ENCODE peak calls at places on chromosome 5, in ten cellular contexts. G is brain microvascular endothelial cell; W is activated effector memory CD4-positive, alpha-beta T cell treated with Interleukin-2 at 50 U/mL for 16 hours; Y is activated gamma-delta T cell; Q is AG08395; O is stimulated activated CD8-positive, alpha-beta memory T cell treated with anti-CD3 and anti-CD28 coated beads, Interleukin-4, amount 100 ng/mL, for 24 hours; M is RKO; L is fibroblast of mammary gland; H is amniotic stem cell; E is activated CD8-positive, alpha-beta memory T cell treated with anti-CD3 and anti-CD28 coated beads, Interleukin-2, amount 10 ng/mL, durations not matched to agents 7 days and 5 days. K is an unnamed sample.

GRCh38 chr5:10446490-10446889 is 4.8 kb downstream of the ROPN1L start:
- DNase-seq in G (no peak), W (no peak), Y (no peak), Q (no peak), O (no peak), M (no peak), L (no peak), H (no peak), E (no peak), K (no peak)

GRCh38 chr5:143402464-143403356 is 776 bp downstream of the NR3C1 start:
- DNase-seq in G (peak; percentile 57), W (peak; percentile 39), Y (peak; percentile 55), Q (peak; percentile 14), O (peak; percentile 37), M (no peak), L (peak; percentile 37), H (no peak), E (peak; percentile 75), K (peak; percentile 68)

GRCh38 chr5:11182441-11183080 is 421.5 kb upstream of the DAP start:
- DNase-seq in G (peak; percentile 46), W (no peak), Y (no peak), Q (peak; percentile 47), O (no peak), M (peak; percentile 54), L (peak; percentile 39), H (peak; percentile 17), E (no peak), K (no peak)

GRCh38 chr5:110413856-110414255 is 312.6 kb downstream of the TMEM232 start:
- DNase-seq in G (peak; percentile 21), W (no peak), Y (no peak), Q (no peak), O (no peak), M (no peak), L (peak; percentile 58), H (peak; percentile 4), E (no peak), K (no peak)

GRCh38 chr5:16774806-16775205 is 158.0 kb upstream of the RETREG1 start:
- DNase-seq in G (no peak), W (no peak), Y (no peak), Q (no peak), O (no peak), M (no peak), L (peak; percentile 59), H (no peak), E (no peak), K (no peak)

GRCh38 chr5:38452201-38452600 is 104.2 kb downstream of the LIFR start:
- DNase-seq in G (no peak), W (no peak), Y (no peak), Q (no peak), O (no peak), M (no peak), L (no peak), H (no peak), E (no peak), K (no peak)

GRCh38 chr5:139462582-139463276 is at the start of gene ECSCR:
- DNase-seq in G (peak; percentile 33), W (no peak), Y (no peak), Q (no peak), O (no peak), M (no peak), L (no peak), H (no peak), E (no peak), K (no peak)

GRCh38 chr5:134736173-134736812 is 2.1 kb upstream of the CAMLG start:
- DNase-seq in G (no peak), W (no peak), Y (no peak), Q (no peak), O (no peak), M (no peak), L (no peak), H (no peak), E (no peak), K (peak; percentile 18)

GRCh38 chr5:14245526-14245925 is 102.4 kb downstream of the TRIO start:
- DNase-seq in G (no peak), W (no peak), Y (no peak), Q (no peak), O (no peak), M (no peak), L (no peak), H (no peak), E (no peak), K (no peak)

GRCh38 chr5:133707629-133708028 is 95.3 kb upstream of the FSTL4 start:
- DNase-seq in G (no peak), W (no peak), Y (no peak), Q (no peak), O (no peak), M (no peak), L (no peak), H (no peak), E (no peak), K (no peak)

GRCh38 chr5:125064610-125065009 is 318.2 kb upstream of the ZNF608 start:
- DNase-seq in G (no peak), W (no peak), Y (no peak), Q (peak; percentile 42), O (no peak), M (no peak), L (no peak), H (no peak), E (no peak), K (no peak)

GRCh38 chr5:3924990-3925389 is 329.4 kb downstream of the IRX1 start:
- DNase-seq in G (no peak), W (no peak), Y (no peak), Q (no peak), O (no peak), M (no peak), L (no peak), H (no peak), E (no peak), K (no peak)

GRCh38 chr5:34013547-34013946 is 5.7 kb upstream of the AMACR start:
- DNase-seq in G (no peak), W (no peak), Y (no peak), Q (no peak), O (no peak), M (no peak), L (no peak), H (no peak), E (no peak), K (no peak)

GRCh38 chr5:141494761-141495455 is 6.0 kb downstream of the PCDHGC5 start:
- DNase-seq in G (no peak), W (no peak), Y (no peak), Q (no peak), O (no peak), M (no peak), L (peak; percentile 15), H (no peak), E (no peak), K (no peak)

GRCh38 chr5:95715799-95716461 is 15.2 kb upstream of the RHOBTB3 start:
- DNase-seq in G (peak; percentile 70), W (no peak), Y (no peak), Q (peak; percentile 73), O (no peak), M (peak; percentile 74), L (peak; percentile 93), H (no peak), E (no peak), K (no peak)

GRCh38 chr5:158819840-158820620 is 279.7 kb downstream of the EBF1 start:
- DNase-seq in G (peak; percentile 77), W (no peak), Y (no peak), Q (peak; percentile 84), O (no peak), M (peak; percentile 77), L (peak; percentile 96), H (peak; percentile 13), E (peak; percentile 40), K (no peak)

GRCh38 chr5:140312067-140312790 is 9.3 kb upstream of the PFDN1 start:
- DNase-seq in G (peak; percentile 97), W (no peak), Y (no peak), Q (peak; percentile 71), O (no peak), M (peak; percentile 97), L (peak; percentile 99), H (no peak), E (no peak), K (no peak)

GRCh38 chr5:72509401-72509800 is 2.2 kb upstream of the ZNF366 start:
- DNase-seq in G (no peak), W (no peak), Y (no peak), Q (peak; percentile 22), O (no peak), M (no peak), L (no peak), H (no peak), E (no peak), K (no peak)

GRCh38 chr5:116897291-116897690 is 322.7 kb upstream of the SEMA6A start:
- DNase-seq in G (no peak), W (no peak), Y (no peak), Q (no peak), O (no peak), M (no peak), L (no peak), H (no peak), E (no peak), K (no peak)

GRCh38 chr5:127957183-127957582 is 126.4 kb upstream of the SLC12A2 start:
- DNase-seq in G (peak; percentile 34), W (no peak), Y (no peak), Q (peak; percentile 68), O (no peak), M (peak; percentile 16), L (peak; percentile 77), H (no peak), E (no peak), K (no peak)

GRCh38 chr5:163951069-163951468 is 445.6 kb downstream of the MAT2B start:
- DNase-seq in G (no peak), W (no peak), Y (no peak), Q (no peak), O (no peak), M (no peak), L (no peak), H (no peak), E (no peak), K (no peak)

GRCh38 chr5:59221769-59222168 is 638.9 kb downstream of the RAB3C start:
- DNase-seq in G (no peak), W (no peak), Y (no peak), Q (no peak), O (no peak), M (no peak), L (no peak), H (no peak), E (no peak), K (no peak)

GRCh38 chr5:100780376-100780870 is 122.7 kb downstream of the ST8SIA4 start:
- DNase-seq in G (no peak), W (no peak), Y (no peak), Q (no peak), O (no peak), M (no peak), L (no peak), H (no peak), E (no peak), K (peak; percentile 49)

GRCh38 chr5:179819296-179820126 is 1.2 kb upstream of the SQSTM1 start:
- DNase-seq in G (peak; percentile 48), W (peak; percentile 28), Y (peak; percentile 50), Q (peak; percentile 38), O (no peak), M (peak; percentile 89), L (peak; percentile 70), H (no peak), E (peak; percentile 60), K (peak; percentile 59)

GRCh38 chr5:21919417-21920022 is 933.6 kb downstream of the CDH12 start:
- DNase-seq in G (peak; percentile 33), W (no peak), Y (no peak), Q (peak; percentile 29), O (no peak), M (peak; percentile 77), L (peak; percentile 56), H (peak; percentile 5), E (no peak), K (no peak)

GRCh38 chr5:176535655-176536131 is 1.5 kb downstream of the RNF44 start:
- DNase-seq in G (no peak), W (peak; percentile 22), Y (no peak), Q (no peak), O (no peak), M (peak; percentile 30), L (no peak), H (no peak), E (no peak), K (no peak)

GRCh38 chr5:173515526-173515925 is 100.9 kb downstream of the BOD1 start:
- DNase-seq in G (no peak), W (no peak), Y (no peak), Q (peak; percentile 88), O (no peak), M (no peak), L (peak; percentile 97), H (peak; percentile 75), E (no peak), K (no peak)

GRCh38 chr5:73897886-73898285 is 271.9 kb downstream of the ARHGEF28 start:
- DNase-seq in G (no peak), W (no peak), Y (no peak), Q (no peak), O (no peak), M (no peak), L (no peak), H (no peak), E (no peak), K (no peak)